ENCODE peak calls at places on chromosomes 5 and 9, in eight cellular contexts. C, Z, A, L, F, Q, E and Y are unnamed samples.

GRCh38 chr5:73121109-73121443 is 701 bp downstream of the TMEM171 start:
- DNase-seq in C (no peak), Z (no peak), A (peak; percentile 42), L (no peak), F (no peak), Q (no peak), E (no peak), Y (no peak)

GRCh38 chr5:18466731-18467130 is 832.5 kb downstream of the TAF11L14 start:
- DNase-seq in C (no peak), Z (no peak), A (no peak), L (no peak), F (no peak), Q (no peak), E (no peak), Y (no peak)

GRCh38 chr5:149172261-149172660 is 31.0 kb downstream of the ABLIM3 start:
- DNase-seq in C (no peak), Z (peak; percentile 79), A (peak; percentile 92), L (no peak), F (no peak), Q (no peak), E (no peak), Y (no peak)

GRCh38 chr9:78288214-78288892 is 8.6 kb upstream of the PSAT1 start:
- DNase-seq in C (no peak), Z (no peak), A (no peak), L (no peak), F (no peak), Q (no peak), E (no peak), Y (no peak)

GRCh38 chr5:6243706-6244105 is 134.6 kb downstream of the MED10 start:
- DNase-seq in C (no peak), Z (no peak), A (no peak), L (no peak), F (no peak), Q (no peak), E (no peak), Y (no peak)

GRCh38 chr9:38274746-38275250 is 117.7 kb upstream of the ALDH1B1 start:
- DNase-seq in C (no peak), Z (peak; percentile 55), A (no peak), L (no peak), F (no peak), Q (no peak), E (no peak), Y (no peak)

GRCh38 chr9:70427161-70427945 is 12.9 kb upstream of the KLF9 start:
- DNase-seq in C (no peak), Z (peak; percentile 36), A (peak; percentile 25), L (peak; percentile 78), F (no peak), Q (no peak), E (no peak), Y (no peak)

GRCh38 chr9:37210737-37211523 is 90.6 kb downstream of the ZCCHC7 start:
- DNase-seq in C (no peak), Z (no peak), A (no peak), L (no peak), F (no peak), Q (no peak), E (no peak), Y (no peak)